ENCODE peak calls at places on chromosome 1, in ten cellular contexts. One of them, this sample, is unnamed.

GRCh38 chr1:38962560-38962959 is 20.9 kb upstream of the RHBDL2 start:
- DNase-seq in dorsolateral prefrontal cortex: no peak
- DNase-seq in mesenchymal stem cell: peak
- DNase-seq in astrocyte of the spinal cord: no peak
- DNase-seq in left ventricle myocardium superior: no peak
- DNase-seq in iris pigment epithelial cell: peak
- DNase-seq in germinal center: no peak
- DNase-seq in left ventricle myocardium inferior: no peak
- DNase-seq in coronary artery: no peak
- DNase-seq in colonic mucosa: no peak
- DNase-seq in this sample: no peak

GRCh38 chr1:41704189-41704588 is 214.5 kb downstream of the HIVEP3 start:
- DNase-seq in dorsolateral prefrontal cortex: no peak
- DNase-seq in mesenchymal stem cell: no peak
- DNase-seq in astrocyte of the spinal cord: no peak
- DNase-seq in left ventricle myocardium superior: no peak
- DNase-seq in iris pigment epithelial cell: no peak
- DNase-seq in germinal center: no peak
- DNase-seq in left ventricle myocardium inferior: no peak
- DNase-seq in coronary artery: no peak
- DNase-seq in colonic mucosa: no peak
- DNase-seq in this sample: no peak

GRCh38 chr1:32666866-32667566 is 16.0 kb downstream of the RBBP4 start:
- DNase-seq in dorsolateral prefrontal cortex: no peak
- DNase-seq in mesenchymal stem cell: no peak
- DNase-seq in astrocyte of the spinal cord: no peak
- DNase-seq in left ventricle myocardium superior: no peak
- DNase-seq in iris pigment epithelial cell: peak
- DNase-seq in germinal center: no peak
- DNase-seq in left ventricle myocardium inferior: no peak
- DNase-seq in coronary artery: no peak
- DNase-seq in colonic mucosa: no peak
- DNase-seq in this sample: no peak

GRCh38 chr1:80218112-80218511 is 1211.6 kb upstream of the ADGRL4 start:
- DNase-seq in dorsolateral prefrontal cortex: no peak
- DNase-seq in mesenchymal stem cell: peak
- DNase-seq in astrocyte of the spinal cord: peak
- DNase-seq in left ventricle myocardium superior: no peak
- DNase-seq in iris pigment epithelial cell: peak
- DNase-seq in germinal center: no peak
- DNase-seq in left ventricle myocardium inferior: no peak
- DNase-seq in coronary artery: no peak
- DNase-seq in colonic mucosa: no peak
- DNase-seq in this sample: no peak

GRCh38 chr1:97108200-97108599 is 386.6 kb downstream of the PTBP2 start:
- DNase-seq in dorsolateral prefrontal cortex: no peak
- DNase-seq in mesenchymal stem cell: no peak
- DNase-seq in astrocyte of the spinal cord: no peak
- DNase-seq in left ventricle myocardium superior: no peak
- DNase-seq in iris pigment epithelial cell: peak
- DNase-seq in germinal center: no peak
- DNase-seq in left ventricle myocardium inferior: no peak
- DNase-seq in coronary artery: no peak
- DNase-seq in colonic mucosa: no peak
- DNase-seq in this sample: no peak

GRCh38 chr1:230323686-230324085 is 102.4 kb downstream of the PGBD5 start:
- DNase-seq in dorsolateral prefrontal cortex: no peak
- DNase-seq in mesenchymal stem cell: no peak
- DNase-seq in astrocyte of the spinal cord: no peak
- DNase-seq in left ventricle myocardium superior: no peak
- DNase-seq in iris pigment epithelial cell: no peak
- DNase-seq in germinal center: no peak
- DNase-seq in left ventricle myocardium inferior: no peak
- DNase-seq in coronary artery: no peak
- DNase-seq in colonic mucosa: no peak
- DNase-seq in this sample: no peak

GRCh38 chr1:14113841-14114567 is 414.0 kb downstream of the PRDM2 start:
- DNase-seq in dorsolateral prefrontal cortex: peak
- DNase-seq in mesenchymal stem cell: no peak
- DNase-seq in astrocyte of the spinal cord: peak
- DNase-seq in left ventricle myocardium superior: peak
- DNase-seq in iris pigment epithelial cell: peak
- DNase-seq in germinal center: peak
- DNase-seq in left ventricle myocardium inferior: peak
- DNase-seq in coronary artery: no peak
- DNase-seq in colonic mucosa: peak
- DNase-seq in this sample: no peak

GRCh38 chr1:67832737-67833594 is at the start of gene GNG12:
- DNase-seq in dorsolateral prefrontal cortex: no peak
- DNase-seq in mesenchymal stem cell: peak
- DNase-seq in astrocyte of the spinal cord: peak
- DNase-seq in left ventricle myocardium superior: peak
- DNase-seq in iris pigment epithelial cell: peak
- DNase-seq in germinal center: peak
- DNase-seq in left ventricle myocardium inferior: peak
- DNase-seq in coronary artery: peak
- DNase-seq in colonic mucosa: peak
- DNase-seq in this sample: no peak

GRCh38 chr1:38740543-38740942 is 119.0 kb downstream of the RRAGC start:
- DNase-seq in dorsolateral prefrontal cortex: no peak
- DNase-seq in mesenchymal stem cell: peak
- DNase-seq in astrocyte of the spinal cord: no peak
- DNase-seq in left ventricle myocardium superior: no peak
- DNase-seq in iris pigment epithelial cell: peak
- DNase-seq in germinal center: no peak
- DNase-seq in left ventricle myocardium inferior: no peak
- DNase-seq in coronary artery: no peak
- DNase-seq in colonic mucosa: no peak
- DNase-seq in this sample: no peak

GRCh38 chr1:91847851-91848250 is 38.1 kb downstream of the TGFBR3 start:
- DNase-seq in dorsolateral prefrontal cortex: no peak
- DNase-seq in mesenchymal stem cell: no peak
- DNase-seq in astrocyte of the spinal cord: no peak
- DNase-seq in left ventricle myocardium superior: no peak
- DNase-seq in iris pigment epithelial cell: no peak
- DNase-seq in germinal center: no peak
- DNase-seq in left ventricle myocardium inferior: no peak
- DNase-seq in coronary artery: no peak
- DNase-seq in colonic mucosa: no peak
- DNase-seq in this sample: no peak